ENCODE peak calls at places on chromosome 10, in four cellular contexts. M is A549, N is HepG2, E is K562. J is an unnamed sample.

GRCh38 chr10:113179966-113180365 is 229.9 kb downstream of the TCF7L2 start:
- DNase-seq in M (no peak), N (no peak), E (no peak), J (no peak)

GRCh38 chr10:77191324-77192049 is 446.1 kb downstream of the KCNMA1 start:
- DNase-seq in M (no peak), N (no peak), E (no peak), J (no peak)

GRCh38 chr10:74825033-74825370 is 1.4 kb upstream of the KAT6B start:
- DNase-seq in M (no peak), N (no peak), E (no peak), J (peak)

GRCh38 chr10:70753841-70754621 is 31.1 kb downstream of the TBATA start:
- DNase-seq in M (no peak), N (no peak), E (no peak), J (no peak)

GRCh38 chr10:76074659-76075058 is 643.2 kb downstream of the LRMDA start:
- DNase-seq in M (no peak), N (no peak), E (no peak), J (no peak)

GRCh38 chr10:17649836-17650235 is 5.9 kb downstream of the STAM start:
- DNase-seq in M (no peak), N (no peak), E (no peak), J (no peak)

GRCh38 chr10:16183989-16184643 is 252.7 kb upstream of the PTER start:
- DNase-seq in M (no peak), N (no peak), E (no peak), J (no peak)

GRCh38 chr10:70430489-70431445 is 10.7 kb downstream of the NODAL start:
- DNase-seq in M (peak), N (peak), E (no peak), J (peak)

GRCh38 chr10:98713586-98713985 is 266.9 kb upstream of the HPS1 start:
- DNase-seq in M (no peak), N (no peak), E (no peak), J (no peak)

GRCh38 chr10:55629792-55630490 is 731.1 kb downstream of the ZWINT start:
- DNase-seq in M (peak), N (peak), E (no peak), J (no peak)

GRCh38 chr10:88525371-88526079 is 57.6 kb downstream of the RNLS start:
- DNase-seq in M (peak), N (no peak), E (no peak), J (no peak)

GRCh38 chr10:88028072-88028471 is 164.6 kb downstream of the PTEN start:
- DNase-seq in M (no peak), N (no peak), E (no peak), J (peak)

GRCh38 chr10:90987383-90987782 is 66.5 kb upstream of the ANKRD1 start:
- DNase-seq in M (no peak), N (no peak), E (no peak), J (no peak)

GRCh38 chr10:88389456-88389855 is 193.7 kb downstream of the RNLS start:
- DNase-seq in M (peak), N (peak), E (no peak), J (peak)

GRCh38 chr10:12081879-12082560 is 13.3 kb downstream of the DHTKD1 start:
- DNase-seq in M (peak), N (no peak), E (no peak), J (no peak)

GRCh38 chr10:504131-504611 is 185.3 kb downstream of the DIP2C start:
- DNase-seq in M (no peak), N (no peak), E (no peak), J (no peak)

GRCh38 chr10:50452603-50453002 is 171.2 kb downstream of the SGMS1 start:
- DNase-seq in M (no peak), N (no peak), E (no peak), J (peak)

GRCh38 chr10:69057261-69057950 is 30.5 kb upstream of the SRGN start:
- DNase-seq in M (no peak), N (peak), E (no peak), J (peak)

GRCh38 chr10:48251152-48251524 is 23.4 kb downstream of the FRMPD2 start:
- DNase-seq in M (no peak), N (peak), E (no peak), J (no peak)

GRCh38 chr10:69419761-69420126 is 3.0 kb upstream of the TACR2 start:
- DNase-seq in M (no peak), N (no peak), E (no peak), J (no peak)

GRCh38 chr10:87915989-87916388 is 52.6 kb downstream of the PTEN start:
- DNase-seq in M (no peak), N (no peak), E (no peak), J (peak)

GRCh38 chr10:102815790-102816549 is 21.2 kb downstream of the CYP17A1 start:
- DNase-seq in M (no peak), N (no peak), E (no peak), J (peak)

GRCh38 chr10:76115471-76116155 is 684.2 kb downstream of the LRMDA start:
- DNase-seq in M (no peak), N (no peak), E (no peak), J (no peak)

GRCh38 chr10:72058989-72059842 is 29.1 kb downstream of the SPOCK2 start:
- DNase-seq in M (no peak), N (no peak), E (no peak), J (no peak)

GRCh38 chr10:95502377-95502776 is 58.8 kb downstream of the SORBS1 start:
- DNase-seq in M (no peak), N (no peak), E (no peak), J (no peak)

GRCh38 chr10:95500649-95501048 is 60.5 kb downstream of the SORBS1 start:
- DNase-seq in M (no peak), N (no peak), E (no peak), J (no peak)

GRCh38 chr10:95500097-95500496 is 61.1 kb downstream of the SORBS1 start:
- DNase-seq in M (no peak), N (no peak), E (no peak), J (no peak)

GRCh38 chr10:95503012-95503411 is 58.2 kb downstream of the SORBS1 start:
- DNase-seq in M (no peak), N (peak), E (no peak), J (no peak)

GRCh38 chr10:95501203-95502094 is 59.7 kb downstream of the SORBS1 start:
- DNase-seq in M (no peak), N (peak), E (peak), J (no peak)
- TF ChIP-seq POLR2A in M (no peak), N (no peak), E (no peak), J (no peak)

DNA sequence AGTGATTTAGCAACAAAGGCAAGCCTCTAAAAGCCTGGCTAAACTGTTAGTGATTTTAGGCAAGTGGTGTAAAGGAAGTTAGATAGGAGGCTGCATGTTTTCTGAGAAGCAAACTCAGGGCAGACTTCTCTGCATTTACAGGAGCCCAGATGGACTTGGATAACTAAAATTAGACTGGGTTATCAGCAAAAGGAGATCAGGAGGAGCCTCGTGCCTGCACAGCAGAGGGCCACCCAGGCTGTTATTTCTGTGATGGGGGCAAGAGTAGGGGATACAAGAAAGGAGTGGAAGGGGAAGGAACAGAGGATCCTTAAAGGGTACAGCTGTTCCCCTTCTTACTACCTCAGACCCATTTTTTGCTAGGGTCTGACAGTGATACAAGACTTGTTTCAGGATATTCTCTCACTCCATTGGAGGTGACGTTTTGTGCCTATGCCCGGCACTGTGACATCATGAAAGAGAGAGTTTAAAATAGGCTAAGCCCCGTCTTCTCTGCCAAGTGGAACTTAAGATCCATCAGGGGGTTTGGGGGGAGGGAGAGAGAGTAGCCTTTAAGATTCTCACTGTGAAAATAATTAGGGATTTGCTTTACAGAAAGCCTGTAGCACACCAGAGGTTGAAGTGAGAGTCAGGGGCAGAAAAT is 49.5 kb upstream of the PDCD4 start:
- DNase-seq in M (no peak), N (no peak), E (no peak), J (no peak)
- H3K4me3 ChIP-seq in M (no peak), N (no peak), E (no peak), J (no peak)

GRCh38 chr10:106930751-106931150 is 233.8 kb downstream of the SORCS1 start:
- DNase-seq in M (no peak), N (no peak), E (no peak), J (no peak)

GRCh38 chr10:106931159-106931852 is 233.2 kb downstream of the SORCS1 start:
- DNase-seq in M (no peak), N (peak), E (no peak), J (no peak)

GRCh38 chr10:106938448-106939014 is 226.0 kb downstream of the SORCS1 start:
- DNase-seq in M (no peak), N (no peak), E (no peak), J (no peak)

GRCh38 chr10:106931853-106932249 is 232.7 kb downstream of the SORCS1 start:
- DNase-seq in M (no peak), N (no peak), E (no peak), J (no peak)

DNA sequence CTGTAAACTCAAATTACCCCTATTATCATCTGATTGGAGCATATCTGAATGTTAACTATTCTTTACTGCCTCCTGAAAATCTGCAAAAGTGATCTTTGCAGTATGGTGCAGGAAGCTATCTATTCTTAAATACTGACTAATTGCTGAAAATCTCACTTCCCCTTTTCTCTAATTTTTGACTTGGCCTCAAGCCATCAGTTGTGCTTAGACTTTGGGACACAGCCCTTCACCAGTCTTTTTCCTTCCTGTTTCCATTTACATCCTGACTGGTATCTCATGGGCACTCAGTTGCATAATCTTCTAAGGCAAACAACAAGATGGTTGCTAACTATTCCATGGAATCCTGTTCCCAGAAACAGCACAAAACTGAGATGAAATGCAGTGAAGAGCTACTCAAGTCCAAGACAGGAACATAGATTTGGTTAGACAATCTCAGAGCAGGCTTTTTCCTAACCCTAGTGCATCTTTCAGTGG is 228.5 kb downstream of the SORCS1 start:
- DNase-seq in M (no peak), N (no peak), E (no peak), J (peak)
- TF ChIP-seq MYC in M (no peak), N (no peak), E (no peak), J (no peak)

GRCh38 chr10:119207367-119207668 is at the start of gene GRK5:
- DNase-seq in M (peak), N (peak), E (peak), J (peak)
- TF ChIP-seq POLR2A in M (peak), N (no peak), E (no peak), J (peak)

GRCh38 chr10:119656760-119657159 is 5.6 kb downstream of the BAG3 start:
- DNase-seq in M (no peak), N (no peak), E (peak), J (no peak)

GRCh38 chr10:119655566-119656001 is 4.4 kb downstream of the BAG3 start:
- DNase-seq in M (peak), N (no peak), E (peak), J (no peak)

GRCh38 chr10:119657725-119658124 is 6.5 kb downstream of the BAG3 start:
- DNase-seq in M (no peak), N (no peak), E (no peak), J (no peak)

GRCh38 chr10:119659951-119660350 is 8.8 kb downstream of the BAG3 start:
- DNase-seq in M (no peak), N (peak), E (no peak), J (no peak)

GRCh38 chr10:119658274-119658673 is 7.1 kb downstream of the BAG3 start:
- DNase-seq in M (peak), N (peak), E (peak), J (peak)
- H3K4me3 ChIP-seq in M (no peak), N (no peak), E (no peak), J (no peak)

DNA sequence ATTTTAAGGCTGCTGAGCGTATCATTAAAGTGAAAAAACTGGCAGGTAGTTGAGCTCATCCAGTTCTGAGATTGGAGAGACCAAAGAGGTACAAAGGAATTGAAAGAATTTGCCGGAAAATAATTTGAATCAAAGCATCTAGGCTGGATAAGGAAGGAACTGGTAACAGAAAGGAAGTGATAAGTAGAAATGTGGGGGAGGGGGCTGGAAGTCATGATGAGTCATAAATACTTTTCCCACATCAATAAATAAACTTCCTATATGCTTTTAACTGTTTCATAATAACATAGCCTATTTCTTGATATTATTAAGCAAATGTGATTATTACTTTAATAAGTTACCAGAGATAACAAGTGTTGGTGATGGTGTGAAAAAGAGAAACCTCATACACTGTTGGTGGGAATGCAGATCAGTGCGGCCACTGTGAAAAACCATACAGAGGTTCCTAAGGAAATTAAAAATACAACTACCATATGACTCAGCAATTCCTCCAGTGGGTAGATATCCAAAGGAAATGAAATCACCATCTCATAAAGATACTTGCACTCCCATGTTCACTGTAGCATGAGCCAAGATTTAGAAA is 27.0 kb downstream of the ZNF438 start:
- DNase-seq in M (peak), N (no peak), E (no peak), J (peak)
- TF ChIP-seq MYC in M (no peak), N (no peak), E (no peak), J (no peak)

GRCh38 chr10:3784510-3785250 is at the start of gene KLF6:
- DNase-seq in M (peak), N (no peak), E (peak), J (no peak)
- TF ChIP-seq POLR2A in M (peak), N (peak), E (peak), J (peak)

GRCh38 chr10:79424221-79425073 is 21.0 kb downstream of the ZCCHC24 start:
- DNase-seq in M (no peak), N (peak), E (no peak), J (no peak)

GRCh38 chr10:79420974-79421688 is 24.3 kb downstream of the ZCCHC24 start:
- DNase-seq in M (no peak), N (no peak), E (no peak), J (no peak)

GRCh38 chr10:79418886-79419595 is 26.4 kb downstream of the ZCCHC24 start:
- DNase-seq in M (no peak), N (no peak), E (no peak), J (no peak)

GRCh38 chr10:79425074-79425532 is 20.3 kb downstream of the ZCCHC24 start:
- DNase-seq in M (no peak), N (no peak), E (no peak), J (no peak)

DNA sequence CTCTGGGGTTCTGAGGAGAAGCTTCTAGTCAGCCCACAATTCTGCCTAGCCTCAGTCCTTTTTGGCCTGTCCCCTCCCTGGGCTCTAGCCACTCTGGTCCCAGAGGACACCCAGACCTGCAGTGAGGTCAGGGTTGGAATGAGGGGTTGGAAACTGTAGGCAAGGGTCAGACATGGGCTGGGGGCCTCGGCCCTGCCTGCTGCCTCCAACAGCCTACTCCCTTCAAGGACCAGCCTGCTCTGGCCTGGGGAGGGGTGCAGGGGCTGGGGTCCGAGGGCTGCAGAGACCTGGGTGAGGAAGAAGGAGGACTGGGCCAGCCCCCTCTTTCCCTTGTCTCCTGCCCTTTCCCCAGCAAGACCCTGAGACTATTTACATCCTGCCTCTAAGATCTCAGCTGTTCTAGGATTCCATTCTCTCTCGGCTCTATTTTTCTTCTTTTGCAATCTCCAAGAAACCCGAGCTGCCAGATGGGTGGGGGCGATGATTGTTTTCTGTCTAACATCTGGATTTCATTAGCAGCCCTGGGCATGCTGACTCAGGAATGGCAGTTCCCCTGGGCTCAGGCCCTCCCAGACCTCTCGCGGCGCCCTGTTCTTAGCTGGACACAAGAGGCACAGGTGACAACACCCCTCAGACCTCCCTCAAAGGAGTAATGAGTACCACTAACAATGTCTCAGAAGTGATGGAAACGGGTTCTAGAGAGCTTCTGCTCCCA is 23.1 kb downstream of the ZCCHC24 start:
- DNase-seq in M (no peak), N (no peak), E (no peak), J (no peak)
- H3K4me3 ChIP-seq in M (no peak), N (no peak), E (no peak), J (no peak)